ENCODE peak calls at places on chromosomes 11 and 22, in eight cellular contexts. O, Y, F, K, P, M, X and Z are unnamed samples. For H3K27me3, the result is how much of the 10 kb centered on the place peaks cover.

GRCh38 chr11:70471254-70471653 is 72.9 kb downstream of the CTTN start:
- DNase-seq in K (peak), P (no peak), Y (no peak), M (no peak), X (no peak), O (no peak), F (no peak), Z (peak)

GRCh38 chr11:47109051-47109791 is 67.5 kb downstream of the ARFGAP2 start:
- DNase-seq in X (no peak), K (no peak), O (no peak), P (no peak), M (no peak), F (no peak), Y (no peak), Z (no peak)

GRCh38 chr11:34333787-34334186 is 24.0 kb downstream of the ABTB2 start:
- DNase-seq in O (no peak), P (no peak), M (no peak), Y (no peak), F (no peak), X (no peak), K (no peak), Z (no peak)

GRCh38 chr22:39132281-39132680 is 20.2 kb downstream of the CBX7 start:
- DNase-seq in P (no peak), M (no peak), O (no peak), Y (no peak), F (no peak), X (no peak), K (no peak), Z (no peak)

GRCh38 chr22:19915287-19915954 is 26.2 kb upstream of the COMT start:
- DNase-seq in X (no peak), Y (no peak), F (no peak), P (no peak), O (no peak), M (no peak), K (no peak), Z (no peak)

GRCh38 chr11:21470521-21470920 is 722.4 kb upstream of the ANO5 start:
- DNase-seq in X (no peak), F (no peak), O (no peak), M (no peak), P (no peak), Y (no peak), K (no peak), Z (no peak)

GRCh38 chr11:20156876-20157613 is 3.2 kb downstream of the DBX1 start:
- DNase-seq in M (no peak), F (peak), P (no peak), K (no peak), O (no peak), X (no peak), Y (peak), Z (no peak)

GRCh38 chr11:129115652-129116585 is 76.2 kb downstream of the ARHGAP32 start:
- DNase-seq in X (no peak), K (no peak), P (no peak), Y (no peak), M (no peak), O (no peak), F (no peak), Z (peak)

GRCh38 chr22:29078036-29078868 is 5.4 kb downstream of the KREMEN1 start:
- DNase-seq in O (no peak), K (no peak), F (no peak), P (no peak), X (no peak), Y (peak), M (no peak), Z (no peak)

GRCh38 chr22:50221410-50222300 is 20.8 kb downstream of the SELENOO start:
- DNase-seq in X (no peak), O (no peak), P (no peak), K (no peak), F (no peak), M (no peak), Y (no peak), Z (no peak)
- TF ChIP-seq CTCF in X (no peak), O (no peak), P (no peak), K (no peak), F (no peak), M (no peak), Y (no peak), Z (no peak)

DNA sequence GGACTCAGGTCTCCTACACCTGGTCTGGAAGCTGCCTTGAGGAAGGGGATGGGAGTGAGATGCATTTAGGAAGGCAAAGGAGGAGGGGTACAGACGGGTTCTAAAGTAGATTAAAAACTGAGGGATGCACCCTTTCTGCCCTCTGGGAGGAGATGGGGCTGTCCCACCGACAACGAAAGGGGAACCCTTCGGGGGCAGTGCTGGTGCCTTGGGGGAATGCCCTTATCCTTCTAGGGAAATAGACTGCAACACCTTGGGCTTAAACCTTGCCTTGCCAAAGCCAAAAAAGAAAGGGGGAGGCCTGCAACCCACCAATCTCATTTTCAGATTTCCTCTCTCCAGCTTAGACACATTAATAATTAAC is 89.8 kb downstream of the PLEKHA7 start:
- DNase-seq in O (no peak), F (no peak), X (no peak), P (no peak), M (no peak), Y (no peak), K (no peak), Z (no peak)
- H3K27me3 ChIP-seq in O (under half), F (under half), X (under half), P (under half), M (under half), Y (under half), K (under half), Z (under half)

GRCh38 chr11:65351511-65351910 is 3.0 kb upstream of the TIGD3 start:
- DNase-seq in O (no peak), Y (no peak), F (no peak), K (no peak), M (no peak), P (no peak), X (no peak), Z (no peak)

GRCh38 chr11:65353900-65354264 is 669 bp upstream of the TIGD3 start:
- DNase-seq in K (no peak), P (no peak), O (no peak), F (no peak), X (no peak), M (no peak), Y (no peak), Z (no peak)

GRCh38 chr11:65354265-65355012 is at the start of gene TIGD3:
- DNase-seq in P (peak), Y (peak), O (peak), M (peak), X (peak), F (peak), K (peak), Z (peak)

GRCh38 chr11:65353376-65353775 is 1.2 kb upstream of the TIGD3 start:
- DNase-seq in K (no peak), O (no peak), F (no peak), Y (no peak), P (no peak), M (no peak), X (no peak), Z (no peak)

DNA sequence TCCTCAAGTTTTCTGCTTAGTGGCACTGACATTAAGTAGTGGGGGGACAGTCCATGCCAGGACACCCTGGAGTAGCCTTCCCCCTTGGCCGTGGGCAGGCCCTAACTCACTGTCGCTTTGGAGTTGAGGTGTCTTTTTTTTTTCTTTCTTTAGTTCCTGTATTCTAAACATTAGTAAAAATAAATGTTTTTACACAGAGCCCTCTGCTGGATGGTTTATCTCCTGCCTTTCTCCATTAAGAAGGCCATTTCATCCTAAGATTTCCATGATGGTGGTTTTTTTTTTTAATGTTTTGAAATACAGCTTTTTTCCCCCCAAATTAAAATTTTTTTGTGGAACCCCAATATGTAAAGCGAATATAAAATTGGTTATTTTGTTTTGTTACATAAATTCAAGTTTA is 1.8 kb upstream of the TIGD3 start:
- DNase-seq in O (no peak), M (no peak), X (no peak), P (no peak), K (no peak), F (no peak), Y (no peak), Z (no peak)
- TF ChIP-seq CTCF in O (no peak), M (peak), X (no peak), P (no peak), K (peak), F (no peak), Y (no peak), Z (peak)

GRCh38 chr22:48082284-48082683 is 1319.8 kb downstream of the TBC1D22A start:
- DNase-seq in O (no peak), P (no peak), Y (no peak), X (no peak), F (no peak), M (no peak), K (no peak), Z (no peak)
- H3K27me3 ChIP-seq in O (under half), P (under half), Y (under half), X (under half), F (under half), M (under half), K (under half), Z (under half)

GRCh38 chr11:121323208-121323607 is 30.6 kb downstream of the SC5D start:
- DNase-seq in F (no peak), X (no peak), Y (no peak), P (no peak), O (no peak), K (no peak), M (no peak), Z (no peak)
- TF ChIP-seq CTCF in F (no peak), X (no peak), Y (no peak), P (no peak), O (no peak), K (no peak), M (no peak), Z (peak)

GRCh38 chr11:66729447-66729846 is 431 bp upstream of the SPTBN2 start:
- DNase-seq in P (no peak), O (no peak), K (no peak), M (no peak), F (no peak), X (no peak), Y (no peak), Z (no peak)
- H3K27me3 ChIP-seq in P (under half), O (under half), K (under half), M (under half), F (half or more), X (under half), Y (under half), Z (under half)

DNA sequence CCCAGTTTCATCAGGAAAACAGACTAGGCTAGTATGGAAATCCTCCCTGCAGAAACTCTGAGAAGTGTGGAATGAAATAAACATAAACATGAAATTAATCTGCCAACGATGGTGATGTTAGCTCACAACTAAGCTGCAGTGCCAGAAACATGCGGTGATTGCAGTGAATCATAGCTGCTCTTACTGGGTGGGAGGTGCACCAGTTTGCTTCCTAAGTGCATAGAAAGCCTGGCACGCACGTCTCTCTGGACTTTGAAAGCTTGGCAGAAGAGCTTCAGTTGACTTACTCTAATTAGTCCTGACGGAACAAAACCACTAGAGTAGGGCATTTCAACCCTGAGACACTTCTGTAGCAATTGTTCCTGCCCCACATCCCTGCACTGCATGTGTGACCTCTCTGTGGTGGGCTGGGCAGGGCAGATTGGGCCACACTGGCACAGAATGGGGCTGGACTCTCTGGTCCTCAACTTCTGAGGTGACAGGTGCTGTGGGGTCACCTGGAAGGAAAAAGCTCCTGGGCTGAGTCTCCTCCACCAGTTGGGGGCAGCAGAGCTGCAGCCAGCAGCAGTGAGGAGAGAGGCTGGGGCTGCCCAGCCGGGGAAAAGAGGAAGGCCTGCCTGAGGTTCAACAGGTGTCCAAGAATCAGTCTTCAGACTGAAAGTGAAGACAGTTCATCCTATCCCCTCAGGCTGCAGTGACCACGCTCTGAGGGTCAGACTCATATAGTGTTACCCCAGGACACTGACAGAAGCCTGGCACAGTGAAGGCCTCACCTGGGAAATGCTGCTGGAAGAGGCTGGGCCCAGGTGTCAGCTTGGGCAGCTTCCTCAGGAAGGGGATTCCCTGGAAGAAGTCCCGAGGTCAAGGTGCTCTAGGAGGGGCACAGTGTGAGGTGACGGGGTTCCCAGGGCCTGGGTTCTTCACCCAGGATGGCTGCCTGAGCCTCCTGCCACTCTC is 40.5 kb downstream of the GGTLC2 start:
- DNase-seq in O (no peak), F (no peak), X (no peak), Y (peak), K (no peak), P (no peak), M (no peak), Z (no peak)
- TF ChIP-seq CTCF in O (no peak), F (no peak), X (no peak), Y (no peak), K (peak), P (no peak), M (peak), Z (peak)

DNA sequence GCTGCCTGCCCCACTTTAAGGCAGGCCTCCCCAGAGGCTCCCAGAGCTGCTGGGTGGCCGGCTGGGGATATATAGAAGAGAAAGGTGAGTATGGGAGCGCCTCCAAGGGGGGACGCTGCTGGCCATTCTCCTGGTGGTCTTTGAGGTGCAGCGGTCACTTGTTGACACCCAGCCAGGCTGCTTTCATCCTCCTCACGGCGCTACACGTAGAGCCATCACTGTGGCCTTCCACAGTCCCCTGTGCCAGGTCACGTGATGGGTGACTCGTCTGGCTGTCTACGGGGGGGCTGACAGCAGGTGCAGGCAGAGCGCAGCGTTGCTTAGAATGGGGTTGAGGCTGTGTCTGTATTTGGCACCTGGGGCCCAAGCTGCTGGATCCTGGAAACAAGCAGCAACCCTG is 1.9 kb downstream of the ACR start:
- DNase-seq in O (no peak), M (peak), Y (no peak), F (no peak), P (peak), X (peak), K (peak), Z (no peak)
- H3K27me3 ChIP-seq in O (under half), M (under half), Y (under half), F (under half), P (under half), X (under half), K (under half), Z (under half)

GRCh38 chr11:72813740-72814138 is 472 bp upstream of the ATG16L2 start:
- DNase-seq in M (peak), X (peak), O (peak), K (peak), F (peak), Y (peak), P (peak), Z (peak)

GRCh38 chr11:72814139-72814830 is at the start of gene ATG16L2:
- DNase-seq in M (peak), O (peak), X (peak), P (peak), F (peak), K (peak), Y (peak), Z (peak)

GRCh38 chr11:72812968-72813739 is 1.1 kb upstream of the ATG16L2 start:
- DNase-seq in Y (peak), K (peak), M (no peak), X (peak), O (peak), P (no peak), F (peak), Z (peak)

GRCh38 chr11:72816404-72816990 is 2.3 kb downstream of the ATG16L2 start:
- DNase-seq in Y (no peak), X (no peak), P (no peak), M (no peak), K (no peak), F (no peak), O (no peak), Z (no peak)

DNA sequence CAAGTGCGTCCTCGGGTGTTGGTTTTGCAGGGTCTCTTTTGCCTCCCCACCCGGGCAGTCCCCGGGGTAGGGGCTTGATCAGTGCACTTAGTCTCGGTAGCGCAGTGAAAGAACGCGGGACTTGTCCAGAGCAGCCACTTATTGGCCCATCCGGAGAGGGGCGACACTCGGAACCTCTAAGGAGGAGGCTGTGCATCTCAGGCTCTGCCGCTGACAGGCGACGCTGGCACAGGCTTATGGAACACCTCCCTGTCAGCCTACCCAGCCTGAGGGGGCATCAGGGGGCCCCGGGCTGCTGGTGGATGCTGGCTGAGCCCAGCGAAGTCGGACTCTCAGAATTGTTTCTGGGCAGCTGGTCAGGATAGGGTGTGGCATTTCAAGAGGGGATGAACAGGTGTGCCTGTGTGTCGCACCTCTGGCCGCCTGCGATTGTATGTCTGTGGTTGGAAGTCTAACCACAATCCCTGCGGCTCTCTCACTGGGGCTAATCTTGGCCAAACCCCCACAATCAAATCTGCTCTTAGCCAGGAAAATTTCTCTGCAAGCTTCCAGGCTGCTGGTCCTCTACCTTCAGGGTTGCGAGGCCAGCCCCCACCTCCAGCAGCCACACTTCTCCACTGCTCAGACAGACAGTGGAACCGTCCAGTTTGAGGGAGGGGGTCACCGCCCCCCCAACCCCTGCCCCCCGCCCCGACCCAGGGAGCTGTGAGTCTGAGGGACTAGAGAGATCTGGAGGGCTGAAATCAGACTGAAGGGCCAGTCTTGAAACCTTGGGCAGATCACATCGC is 814 bp downstream of the ATG16L2 start:
- DNase-seq in K (peak), O (peak), F (peak), P (no peak), Y (peak), X (no peak), M (peak), Z (peak)
- TF ChIP-seq CTCF in K (no peak), O (no peak), F (no peak), P (no peak), Y (no peak), X (no peak), M (no peak), Z (no peak)